ENCODE peak calls at places on chromosomes 11 and 22, in five cellular contexts. L is transverse colon, H is A549, C is HepG2, J is suprapubic skin. M is an unnamed sample. For H3K4me1, the result is how much of the 10 kb centered on the place peaks cover.

GRCh38 chr11:134529212-134530096 is 117.4 kb upstream of the B3GAT1 start:
- DNase-seq in C (no peak), L (no peak), H (no peak), J (peak), M (no peak)

GRCh38 chr11:19934828-19935259 is 222.2 kb downstream of the NAV2 start:
- DNase-seq in H (no peak), J (no peak), L (no peak), C (no peak), M (no peak)

GRCh38 chr11:79963886-79964660 is 523.2 kb upstream of the TENM4 start:
- DNase-seq in H (no peak), C (no peak), J (no peak), L (no peak), M (no peak)

GRCh38 chr11:72393303-72393702 is 41.0 kb downstream of the CLPB start:
- DNase-seq in H (no peak), L (no peak), J (no peak), C (no peak), M (no peak)

GRCh38 chr22:33659423-33659822 is 260.9 kb downstream of the LARGE1 start:
- DNase-seq in J (no peak), L (no peak), C (no peak), H (no peak), M (no peak)

GRCh38 chr22:41672780-41673509 is 15.7 kb downstream of the SNU13 start:
- DNase-seq in C (no peak), J (no peak), H (peak), L (no peak), M (no peak)

GRCh38 chr11:93192163-93192562 is 5.6 kb downstream of the SLC36A4 start:
- DNase-seq in C (no peak), J (no peak), H (no peak), L (no peak), M (no peak)

GRCh38 chr11:61022311-61023085 is 51.0 kb downstream of the CD6 start:
- DNase-seq in H (no peak), J (no peak), C (no peak), L (no peak), M (no peak)

GRCh38 chr22:19769393-19769715 is 8.8 kb downstream of the TBX1 start:
- DNase-seq in L (no peak), H (no peak), C (no peak), J (no peak), M (no peak)

GRCh38 chr22:24768537-24769374 is 5.8 kb downstream of the PIWIL3 start:
- DNase-seq in J (no peak), C (peak), L (peak), H (peak), M (peak)

GRCh38 chr11:80980221-80980620 is 1539.4 kb upstream of the TENM4 start:
- DNase-seq in H (peak), J (no peak), L (no peak), C (no peak), M (no peak)

GRCh38 chr11:108009497-108010360 is 1.0 kb downstream of the CUL5 start:
- DNase-seq in L (no peak), H (no peak), J (no peak), C (peak), M (peak)

GRCh38 chr11:86214710-86215109 is 29.8 kb upstream of the EED start:
- DNase-seq in H (no peak), J (no peak), C (no peak), L (no peak), M (no peak)
- TF ChIP-seq EP300 in H (no peak), J (no peak), C (no peak), L (no peak), M (no peak)

GRCh38 chr22:46619830-46620501 is at the start of gene GRAMD4:
- DNase-seq in J (no peak), H (no peak), C (peak), L (no peak), M (no peak)
- H3K4me1 ChIP-seq in J (under half), H (under half), C (under half), L (under half), M (under half)

DNA sequence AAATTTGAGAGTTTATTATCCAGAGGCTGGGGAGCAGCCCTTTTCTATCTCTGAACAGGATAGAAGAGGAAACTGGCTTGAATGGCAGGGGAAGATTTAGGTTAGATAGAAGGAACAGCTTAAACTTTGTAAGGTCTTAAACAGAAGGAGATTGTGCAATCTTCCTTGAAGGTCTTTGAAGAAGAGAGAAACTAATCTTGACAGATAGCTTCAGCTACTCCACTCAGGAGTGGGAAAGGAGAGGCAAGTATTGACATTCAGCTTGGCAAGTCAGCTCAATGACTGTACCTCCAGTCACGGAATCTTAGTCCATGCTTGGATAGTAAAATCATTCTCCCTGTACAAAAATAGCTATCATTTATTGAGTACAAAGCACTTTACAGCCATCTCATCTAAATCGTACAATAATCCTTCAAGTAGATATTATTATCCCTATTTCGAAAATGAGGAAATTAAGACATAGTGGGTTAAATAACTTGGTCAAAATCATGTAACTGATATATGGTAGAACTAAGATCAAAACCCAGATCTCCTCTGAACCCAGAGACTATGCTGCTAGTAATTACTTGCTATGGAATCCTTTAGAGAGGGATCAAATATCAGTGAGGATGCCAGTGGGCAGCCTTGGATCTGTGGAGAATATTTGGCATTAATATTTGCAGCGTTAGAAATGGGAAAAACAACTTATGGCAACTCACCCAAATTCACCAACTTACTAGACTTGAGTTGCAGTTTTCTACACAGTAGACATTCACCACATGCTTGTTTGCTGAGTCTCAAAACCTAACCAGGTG is 14.6 kb downstream of the C11orf97 start:
- DNase-seq in C (no peak), J (no peak), H (no peak), L (no peak), M (no peak)
- TF ChIP-seq CTCF in C (no peak), J (no peak), H (no peak), L (no peak), M (no peak)

DNA sequence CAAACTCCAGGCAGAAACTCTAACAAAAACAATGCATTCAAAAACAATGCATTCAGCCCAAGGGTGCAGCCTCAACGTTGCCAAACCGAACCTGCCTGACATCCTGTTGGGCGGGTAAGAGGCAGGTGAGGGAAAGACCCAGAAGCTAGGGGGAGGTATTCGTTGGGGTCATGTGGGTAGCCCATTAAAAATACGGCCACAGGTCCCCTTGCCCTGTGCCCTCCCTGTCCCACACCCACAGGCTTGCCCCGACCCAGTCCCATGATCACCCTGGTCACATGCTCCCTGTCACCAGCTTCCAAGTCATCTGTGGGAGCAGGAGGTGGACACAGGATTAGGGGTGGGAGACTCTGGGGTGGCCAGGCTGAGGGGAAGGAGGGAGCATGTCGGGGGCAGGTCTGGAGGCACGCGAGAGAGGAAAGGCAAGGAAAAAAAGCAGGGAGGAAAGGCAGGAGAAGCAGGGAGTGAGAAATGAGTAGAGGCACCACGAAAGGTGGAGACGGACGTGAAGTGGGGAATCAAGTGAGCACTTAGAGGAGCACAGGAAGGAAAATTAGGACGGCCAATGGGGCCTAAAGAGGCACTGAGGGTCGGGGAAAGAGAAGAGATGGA is 683 bp downstream of the PLA2G6 start:
- DNase-seq in C (no peak), L (peak), J (no peak), H (no peak), M (peak)
- TF ChIP-seq EP300 in C (no peak), L (no peak), J (no peak), H (no peak), M (no peak)

GRCh38 chr22:43116932-43117331 is 6.4 kb downstream of the BIK start:
- DNase-seq in J (no peak), C (no peak), L (no peak), H (no peak), M (no peak)

GRCh38 chr22:43110927-43111623 is 525 bp downstream of the BIK start:
- DNase-seq in J (no peak), L (peak), C (no peak), H (no peak), M (peak)

GRCh38 chr22:43114958-43115357 is 4.4 kb downstream of the BIK start:
- DNase-seq in L (peak), C (peak), J (no peak), H (no peak), M (peak)

GRCh38 chr22:43110444-43110926 is at the start of gene BIK:
- DNase-seq in J (peak), C (peak), L (peak), H (peak), M (peak)

GRCh38 chr22:43113516-43114251 is 3.1 kb downstream of the BIK start:
- DNase-seq in J (no peak), L (peak), H (no peak), C (peak), M (peak)
- H3K4me1 ChIP-seq in J (under half), L (under half), H (under half), C (half or more), M (under half)

DNA sequence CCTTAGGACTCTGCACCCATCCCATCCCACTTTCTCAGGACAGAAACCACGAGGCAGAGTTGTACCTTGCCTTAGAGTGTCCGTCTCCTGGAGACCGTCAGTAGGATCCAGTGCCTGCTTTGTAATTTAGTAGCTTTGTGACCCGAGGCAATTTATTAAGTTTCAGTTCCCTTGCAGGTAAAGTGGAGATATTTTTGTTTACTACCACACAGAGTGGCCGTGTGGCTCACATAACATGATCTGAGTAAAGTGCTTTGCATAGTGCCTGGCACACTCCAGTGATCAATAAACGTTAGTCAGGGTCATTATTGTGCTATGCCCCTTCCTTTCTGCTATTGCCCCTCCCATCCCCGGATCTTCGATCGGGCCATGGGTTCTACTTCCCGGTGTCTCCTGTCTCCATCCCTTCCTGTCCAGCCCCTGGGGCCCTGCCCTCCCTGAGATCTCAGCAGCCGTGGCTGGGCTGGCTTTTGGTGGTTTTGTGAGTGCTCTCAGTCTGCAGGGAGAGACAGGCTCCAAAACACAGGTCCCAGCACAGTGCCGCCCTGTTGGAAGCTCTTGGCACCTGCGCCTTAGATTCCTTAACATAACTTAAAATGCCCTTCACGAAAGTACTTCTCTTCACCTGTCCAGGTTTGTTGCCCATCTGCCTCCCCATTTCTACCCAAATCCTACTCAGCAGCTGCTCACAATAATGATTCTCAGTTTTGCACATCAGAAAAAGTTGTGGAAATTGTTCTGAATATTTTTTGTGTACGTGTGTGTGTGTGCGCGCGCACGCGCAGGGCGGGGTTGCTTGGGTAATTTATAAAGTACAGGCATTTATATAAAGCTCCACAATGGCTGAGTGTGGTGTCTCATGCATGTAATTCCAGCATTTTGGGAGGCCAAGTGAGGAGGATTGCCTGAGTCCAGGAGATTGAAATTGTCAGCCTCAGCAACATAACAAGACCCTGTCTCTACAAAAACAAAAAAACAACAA is 753.7 kb downstream of the NTM start:
- DNase-seq in J (no peak), C (no peak), L (no peak), H (no peak), M (no peak)
- TF ChIP-seq CTCF in J (no peak), C (no peak), L (no peak), H (no peak), M (no peak)